ENCODE peak calls at places on chromosomes 11 and 22, in ten cellular contexts. J, Z, V, X, Q, S, T, W, H and D are unnamed samples.
A peak's percentile ranks its signal among the peaks of the same experiment; 100 is the strongest.

GRCh38 chr22:19819911-19820879 is 34.5 kb downstream of the GNB1L start:
- DNase-seq in V (peak; percentile 17), S (no peak), Z (no peak), J (no peak), Q (no peak), H (no peak), W (no peak), X (no peak), T (no peak), D (no peak)

GRCh38 chr11:102398297-102398696 is 51.3 kb downstream of the BIRC2 start:
- DNase-seq in S (no peak), T (no peak), H (no peak), X (no peak), J (no peak), W (no peak), Z (no peak), V (no peak), Q (no peak), D (no peak)

GRCh38 chr11:120781486-120782120 is 242.3 kb upstream of the TBCEL start:
- DNase-seq in Q (no peak), T (no peak), W (no peak), X (no peak), V (no peak), Z (no peak), S (no peak), J (peak; percentile 46), H (no peak), D (no peak)

GRCh38 chr11:126139541-126140091 is 71.8 kb downstream of the RPUSD4 start:
- DNase-seq in X (no peak), W (no peak), S (no peak), Q (no peak), J (no peak), T (no peak), V (no peak), H (no peak), Z (no peak), D (no peak)

GRCh38 chr11:64891215-64891848 is 12.9 kb upstream of the EHD1 start:
- DNase-seq in W (no peak), H (no peak), Z (no peak), T (peak; percentile 47), X (no peak), S (no peak), V (peak; percentile 74), Q (no peak), J (no peak), D (no peak)

GRCh38 chr22:39815882-39816395 is 77.6 kb downstream of the ENTHD1 start:
- DNase-seq in Q (no peak), J (no peak), H (no peak), Z (no peak), T (no peak), V (no peak), S (no peak), X (no peak), W (peak; percentile 28), D (no peak)

GRCh38 chr11:829946-830294 is 2.2 kb downstream of the CRACR2B start:
- DNase-seq in S (no peak), H (no peak), V (no peak), J (no peak), T (no peak), Q (no peak), X (no peak), W (no peak), Z (no peak), D (no peak)

GRCh38 chr11:110829873-110830272 is 117.6 kb upstream of the ARHGAP20 start:
- DNase-seq in V (no peak), H (no peak), Z (no peak), Q (no peak), J (no peak), T (no peak), W (no peak), S (no peak), X (no peak), D (no peak)

GRCh38 chr11:13205446-13205845 is 72.1 kb upstream of the BMAL1 start:
- DNase-seq in H (no peak), J (no peak), S (no peak), V (no peak), X (no peak), T (no peak), W (no peak), Q (no peak), Z (no peak), D (no peak)

GRCh38 chr11:129115652-129116585 is 76.2 kb downstream of the ARHGAP32 start:
- DNase-seq in Q (no peak), V (no peak), X (peak; percentile 23), J (no peak), S (no peak), Z (peak; percentile 63), H (no peak), T (no peak), W (no peak), D (no peak)

GRCh38 chr22:26903030-26903856 is 245.9 kb downstream of the MIAT start:
- DNase-seq in S (no peak), H (peak; percentile 1), V (no peak), X (no peak), W (no peak), Q (no peak), J (no peak), T (peak; percentile 66), Z (no peak), D (no peak)

GRCh38 chr11:55914482-55914881 is at the start of gene OR5W2:
- DNase-seq in J (no peak), Q (no peak), H (no peak), W (no peak), S (no peak), V (no peak), T (no peak), Z (no peak), X (no peak), D (no peak)

GRCh38 chr11:68127791-68128681 is 6.8 kb upstream of the CHKA start:
- DNase-seq in Z (no peak), H (no peak), J (no peak), V (peak; percentile 90), Q (peak; percentile 77), T (peak; percentile 90), S (peak; percentile 56), W (no peak), X (peak; percentile 22), D (no peak)

DNA sequence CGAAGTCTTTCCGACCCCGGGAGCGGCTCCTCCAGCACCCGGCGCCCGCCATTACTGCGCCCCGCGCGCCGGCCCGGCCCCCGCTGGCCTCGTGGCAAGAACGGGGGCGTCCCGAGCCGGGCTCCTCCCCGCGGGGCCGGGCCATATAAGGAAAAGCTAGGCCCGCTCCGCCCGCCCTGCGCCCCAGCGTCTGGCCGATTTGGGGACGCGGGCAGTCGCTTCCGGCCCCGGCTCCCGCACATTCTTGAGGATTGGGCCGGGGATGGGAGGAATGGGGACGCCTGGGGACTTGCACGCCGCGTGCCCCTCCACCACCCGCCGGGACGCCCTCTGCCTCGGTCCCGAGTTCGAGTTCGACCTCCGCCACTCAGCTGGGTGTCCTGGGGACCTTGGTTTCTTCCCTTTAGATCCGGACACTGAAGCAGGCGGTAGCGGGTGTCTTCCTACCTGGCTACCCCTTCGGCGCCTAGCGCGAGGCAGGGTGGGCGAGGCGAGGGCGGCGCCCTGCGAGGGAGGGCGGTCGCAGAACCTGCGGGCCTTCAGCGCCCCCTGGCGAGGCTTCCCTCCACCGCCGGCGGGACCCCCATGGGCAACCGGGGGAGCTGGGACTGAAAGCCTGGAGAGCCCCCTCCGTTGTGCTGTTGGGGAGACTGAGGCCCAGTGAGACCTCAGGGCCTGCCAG is 3.8 kb downstream of the SMTN start:
- DNase-seq in Z (peak; percentile 39), X (no peak), V (peak; percentile 91), W (peak; percentile 91), H (peak; percentile 86), S (peak; percentile 95), Q (peak; percentile 84), T (peak; percentile 96), J (peak; percentile 90), D (peak; percentile 72)
- H3K27ac ChIP-seq in Z (peak overlapping the region; percentile 85), X (peak overlapping the region; percentile 94), V (peak overlapping the region; percentile 96), W (peak overlapping the region; percentile 99), H (peak overlapping the region; percentile 65), S (peak overlapping the region; percentile 87), Q (peak overlapping the region; percentile 86), T (peak overlapping the region; percentile 94), J (peak overlapping the region; percentile 92), D (peak overlapping the region; percentile 90)

GRCh38 chr11:114102993-114103896 is 43.7 kb downstream of the ZBTB16 start:
- DNase-seq in T (no peak), X (no peak), W (no peak), Q (no peak), Z (no peak), H (no peak), S (no peak), J (no peak), V (no peak), D (peak; percentile 33)
- H3K4me1 ChIP-seq in T (peaks cover 5% of the 10 kb centered on the region), X (no peaks in the 10 kb centered on the region), W (peaks cover 100% of the 10 kb centered on the region), Q (peaks cover 61% of the 10 kb centered on the region), Z (no peaks in the 10 kb centered on the region), H (no peaks in the 10 kb centered on the region), S (peaks cover 16% of the 10 kb centered on the region), J (no peaks in the 10 kb centered on the region), V (peaks cover 52% of the 10 kb centered on the region), D (peaks cover 33% of the 10 kb centered on the region)

GRCh38 chr22:46690146-46690545 is 47.9 kb downstream of the CERK start:
- DNase-seq in W (no peak), H (no peak), Q (no peak), V (no peak), X (no peak), J (no peak), S (no peak), Z (no peak), T (no peak), D (no peak)

GRCh38 chr22:46688949-46689348 is 49.1 kb downstream of the CERK start:
- DNase-seq in W (no peak), X (no peak), T (no peak), Z (no peak), V (peak; percentile 34), Q (no peak), S (no peak), H (no peak), J (no peak), D (no peak)

GRCh38 chr22:46687045-46687444 is 51.0 kb downstream of the CERK start:
- DNase-seq in Q (no peak), H (no peak), S (no peak), T (no peak), V (no peak), J (no peak), Z (no peak), X (no peak), W (no peak), D (no peak)

GRCh38 chr22:46686221-46686872 is 51.7 kb downstream of the CERK start:
- DNase-seq in Q (no peak), J (no peak), T (peak; percentile 73), H (no peak), V (peak; percentile 76), W (no peak), S (no peak), Z (no peak), X (no peak), D (no peak)

GRCh38 chr22:46687460-46687859 is 50.6 kb downstream of the CERK start:
- DNase-seq in W (no peak), X (no peak), T (no peak), Z (no peak), H (no peak), J (no peak), V (no peak), S (no peak), Q (no peak), D (no peak)
- H3K27ac ChIP-seq in W (no peak overlapping the region), X (no peak overlapping the region), T (no peak overlapping the region), Z (no peak overlapping the region), H (no peak overlapping the region), J (peak overlapping the region; percentile 85), V (no peak overlapping the region), S (no peak overlapping the region), Q (no peak overlapping the region), D (no peak overlapping the region)

DNA sequence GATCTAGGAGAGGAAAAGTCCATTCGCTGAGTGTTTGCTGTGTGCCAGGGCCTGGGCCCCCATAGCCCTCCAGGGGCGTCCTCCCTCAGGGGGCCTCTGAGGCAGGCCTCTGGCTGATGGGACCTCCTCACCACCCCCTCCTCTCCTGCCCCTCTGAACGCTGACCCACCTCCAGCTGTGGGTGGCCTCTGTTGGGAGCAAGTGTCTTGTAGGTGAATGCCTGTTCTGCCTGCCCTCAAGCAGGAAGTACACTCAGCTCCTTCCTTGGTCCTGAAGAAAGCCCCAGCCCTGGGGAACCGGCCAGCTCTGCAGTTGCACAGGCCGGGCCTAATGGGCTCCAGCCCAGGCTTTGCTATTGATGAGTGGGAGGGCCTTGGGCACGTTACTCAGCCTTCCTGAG is 3.5 kb downstream of the MYO7A start:
- DNase-seq in Q (no peak), Z (no peak), W (no peak), T (peak; percentile 52), H (no peak), J (no peak), X (no peak), V (no peak), S (no peak), D (no peak)
- H3K4me1 ChIP-seq in Q (peaks cover 3% of the 10 kb centered on the region), Z (no peaks in the 10 kb centered on the region), W (peaks cover 39% of the 10 kb centered on the region), T (peaks cover 20% of the 10 kb centered on the region), H (peaks cover 11% of the 10 kb centered on the region), J (no peaks in the 10 kb centered on the region), X (peaks cover 3% of the 10 kb centered on the region), V (peaks cover 19% of the 10 kb centered on the region), S (no peaks in the 10 kb centered on the region), D (peaks cover 3% of the 10 kb centered on the region)